ENCODE peak calls at places on chromosomes 6 and 20, in five cellular contexts. One of them, this sample, is unnamed.

GRCh38 chr20:16701296-16701695 is 28.5 kb upstream of the SNRPB2 start:
- DNase-seq in fibroblast of mammary gland: peak
- DNase-seq in upper lobe of right lung: no peak
- DNase-seq in AG04450: no peak
- DNase-seq in thoracic aorta: no peak
- DNase-seq in this sample: no peak

GRCh38 chr20:39576786-39577185 is 614.6 kb downstream of the DHX35 start:
- DNase-seq in thoracic aorta: no peak
- DNase-seq in AG04450: no peak
- DNase-seq in fibroblast of mammary gland: no peak
- DNase-seq in upper lobe of right lung: no peak
- DNase-seq in this sample: no peak

GRCh38 chr6:117547688-117548621 is 54.4 kb downstream of the GOPC start:
- DNase-seq in fibroblast of mammary gland: peak
- DNase-seq in AG04450: no peak
- DNase-seq in upper lobe of right lung: peak
- DNase-seq in thoracic aorta: peak
- DNase-seq in this sample: peak

GRCh38 chr6:93848011-93848620 is 428.8 kb upstream of the EPHA7 start:
- DNase-seq in upper lobe of right lung: no peak
- DNase-seq in AG04450: no peak
- DNase-seq in fibroblast of mammary gland: no peak
- DNase-seq in thoracic aorta: no peak
- DNase-seq in this sample: no peak

GRCh38 chr6:168009331-168009730 is 11.9 kb downstream of the KIF25 start:
- DNase-seq in thoracic aorta: no peak
- DNase-seq in fibroblast of mammary gland: no peak
- DNase-seq in upper lobe of right lung: no peak
- DNase-seq in AG04450: no peak
- DNase-seq in this sample: no peak

GRCh38 chr20:35776513-35777101 is 4.8 kb downstream of the PHF20 start:
- DNase-seq in upper lobe of right lung: no peak
- DNase-seq in thoracic aorta: no peak
- DNase-seq in AG04450: no peak
- DNase-seq in fibroblast of mammary gland: peak
- DNase-seq in this sample: peak

GRCh38 chr20:64253443-64253842 is 2.1 kb upstream of the PCMTD2 start:
- DNase-seq in thoracic aorta: no peak
- DNase-seq in fibroblast of mammary gland: no peak
- DNase-seq in AG04450: no peak
- DNase-seq in upper lobe of right lung: no peak
- DNase-seq in this sample: no peak

GRCh38 chr20:23270427-23270911 is 80.1 kb upstream of the NXT1 start:
- DNase-seq in AG04450: peak
- DNase-seq in thoracic aorta: peak
- DNase-seq in upper lobe of right lung: no peak
- DNase-seq in fibroblast of mammary gland: peak
- DNase-seq in this sample: peak

GRCh38 chr6:158322724-158323560 is 10.7 kb downstream of the TULP4 start:
- DNase-seq in upper lobe of right lung: no peak
- DNase-seq in fibroblast of mammary gland: peak
- DNase-seq in thoracic aorta: no peak
- DNase-seq in AG04450: no peak
- DNase-seq in this sample: peak

DNA sequence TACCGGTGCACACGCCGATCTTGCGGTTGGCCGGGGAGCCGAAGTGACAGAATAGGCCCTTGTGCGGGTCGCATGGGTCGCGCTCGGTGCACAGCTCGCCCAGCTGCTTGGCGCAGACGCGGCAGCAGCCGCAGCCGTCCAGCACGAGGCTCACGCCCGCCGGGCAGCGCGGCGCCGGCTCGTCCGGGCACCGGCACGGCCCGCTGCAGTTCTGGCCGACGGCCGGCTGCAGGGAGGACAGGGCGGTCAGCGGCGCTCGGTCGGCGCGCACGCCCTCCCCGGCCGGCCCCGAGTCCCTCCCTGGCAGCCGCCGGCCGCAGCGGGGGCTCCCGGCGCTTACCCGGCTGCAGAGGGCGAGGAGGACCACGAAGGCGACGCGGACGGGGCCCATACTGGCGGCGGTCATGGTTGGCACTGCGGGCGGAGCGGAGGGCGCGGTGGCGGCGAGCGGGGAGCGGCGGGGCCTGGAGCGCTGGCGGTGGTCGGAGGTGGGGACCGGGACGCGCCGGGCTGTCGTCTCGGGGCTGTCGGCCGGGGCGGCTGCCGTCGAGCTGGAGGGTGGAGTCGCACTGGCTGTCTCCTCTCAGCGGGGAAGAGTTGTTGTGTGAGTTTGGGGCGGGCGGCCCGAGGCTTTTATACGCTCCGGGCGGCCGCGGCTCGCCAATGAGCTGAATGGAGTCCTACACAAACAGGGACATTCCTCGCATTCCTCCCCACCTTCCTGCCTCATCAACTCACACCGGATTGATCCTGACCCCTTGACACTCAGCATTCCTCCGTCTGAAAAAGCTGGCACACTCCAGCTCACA is at the start of gene CCN2:
- DNase-seq in fibroblast of mammary gland: peak
- DNase-seq in upper lobe of right lung: peak
- DNase-seq in thoracic aorta: peak
- DNase-seq in AG04450: peak
- DNase-seq in this sample: peak
- TF ChIP-seq CTCF in fibroblast of mammary gland: no peak
- TF ChIP-seq CTCF in upper lobe of right lung: no peak
- TF ChIP-seq CTCF in thoracic aorta: no peak
- TF ChIP-seq CTCF in AG04450: no peak
- TF ChIP-seq CTCF in this sample: no peak

GRCh38 chr6:24743265-24743943 is 24.4 kb upstream of the C6orf62 start:
- DNase-seq in thoracic aorta: no peak
- DNase-seq in upper lobe of right lung: no peak
- DNase-seq in fibroblast of mammary gland: peak
- DNase-seq in AG04450: peak
- DNase-seq in this sample: peak
- H3K4me3 ChIP-seq in thoracic aorta: no peak
- H3K4me3 ChIP-seq in upper lobe of right lung: no peak
- H3K4me3 ChIP-seq in fibroblast of mammary gland: peak
- H3K4me3 ChIP-seq in AG04450: no peak
- H3K4me3 ChIP-seq in this sample: peak

DNA sequence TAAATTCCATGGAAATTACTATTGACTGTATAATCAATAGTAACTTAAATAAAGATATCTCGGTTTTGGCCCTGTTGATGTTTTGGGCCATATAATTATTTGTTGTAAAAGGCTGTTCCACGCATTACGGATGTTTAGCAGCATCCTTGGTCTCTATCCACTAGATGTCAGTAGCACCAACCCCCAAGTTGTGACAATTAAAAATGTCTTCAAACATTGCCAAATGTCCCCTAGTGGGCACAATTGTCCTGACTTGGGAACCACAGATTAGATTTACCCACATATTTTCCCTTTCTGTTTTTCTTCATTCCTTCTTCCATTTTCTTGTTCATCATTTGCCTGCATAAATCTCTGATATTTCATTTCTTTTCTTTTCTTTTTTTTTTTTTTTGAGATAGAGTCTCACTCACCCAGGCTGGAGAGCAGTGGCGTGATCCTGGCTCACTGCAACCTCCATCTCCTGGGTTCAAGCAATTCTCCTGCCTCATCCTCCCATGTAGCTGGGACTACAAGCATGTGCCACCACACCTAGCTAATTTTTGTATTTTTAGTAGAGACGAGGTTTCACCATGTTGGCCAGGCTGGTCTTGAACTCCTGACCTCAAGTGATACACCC is 13.6 kb upstream of the WFDC8 start:
- DNase-seq in upper lobe of right lung: no peak
- DNase-seq in AG04450: no peak
- DNase-seq in fibroblast of mammary gland: peak
- DNase-seq in thoracic aorta: no peak
- DNase-seq in this sample: peak
- TF ChIP-seq CTCF in upper lobe of right lung: peak
- TF ChIP-seq CTCF in AG04450: peak
- TF ChIP-seq CTCF in fibroblast of mammary gland: peak
- TF ChIP-seq CTCF in thoracic aorta: no peak
- TF ChIP-seq CTCF in this sample: peak

GRCh38 chr6:153172815-153173214 is 41.7 kb upstream of the RGS17 start:
- DNase-seq in thoracic aorta: no peak
- DNase-seq in upper lobe of right lung: no peak
- DNase-seq in AG04450: no peak
- DNase-seq in fibroblast of mammary gland: no peak
- DNase-seq in this sample: no peak

GRCh38 chr6:153167907-153168306 is 36.8 kb upstream of the RGS17 start:
- DNase-seq in AG04450: no peak
- DNase-seq in thoracic aorta: no peak
- DNase-seq in upper lobe of right lung: no peak
- DNase-seq in fibroblast of mammary gland: no peak
- DNase-seq in this sample: no peak

GRCh38 chr6:153167026-153167891 is 36.2 kb upstream of the RGS17 start:
- DNase-seq in fibroblast of mammary gland: peak
- DNase-seq in upper lobe of right lung: no peak
- DNase-seq in AG04450: peak
- DNase-seq in thoracic aorta: no peak
- DNase-seq in this sample: peak

DNA sequence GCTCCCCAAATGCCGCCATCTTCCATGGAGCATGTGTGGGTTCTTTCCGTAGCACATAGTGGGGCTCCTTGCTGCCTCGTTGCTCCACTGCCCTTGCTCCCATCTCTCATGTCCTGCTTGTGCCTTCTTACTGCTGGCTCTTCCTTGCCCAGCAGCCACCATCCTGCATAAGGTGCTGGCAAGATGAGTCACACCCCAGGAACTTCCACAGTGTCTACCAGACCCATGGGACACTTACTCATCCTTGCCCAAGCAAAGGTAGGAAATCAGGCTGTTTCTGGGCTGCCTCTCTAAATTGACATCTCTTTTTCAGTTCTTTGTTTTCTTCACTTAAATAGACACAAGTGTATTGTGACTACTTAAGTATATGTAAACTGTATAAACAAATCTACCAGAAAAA is 39.4 kb upstream of the RGS17 start:
- DNase-seq in thoracic aorta: no peak
- DNase-seq in AG04450: no peak
- DNase-seq in fibroblast of mammary gland: peak
- DNase-seq in upper lobe of right lung: no peak
- DNase-seq in this sample: peak
- H3K4me3 ChIP-seq in thoracic aorta: no peak
- H3K4me3 ChIP-seq in AG04450: no peak
- H3K4me3 ChIP-seq in fibroblast of mammary gland: no peak
- H3K4me3 ChIP-seq in upper lobe of right lung: no peak
- H3K4me3 ChIP-seq in this sample: no peak

DNA sequence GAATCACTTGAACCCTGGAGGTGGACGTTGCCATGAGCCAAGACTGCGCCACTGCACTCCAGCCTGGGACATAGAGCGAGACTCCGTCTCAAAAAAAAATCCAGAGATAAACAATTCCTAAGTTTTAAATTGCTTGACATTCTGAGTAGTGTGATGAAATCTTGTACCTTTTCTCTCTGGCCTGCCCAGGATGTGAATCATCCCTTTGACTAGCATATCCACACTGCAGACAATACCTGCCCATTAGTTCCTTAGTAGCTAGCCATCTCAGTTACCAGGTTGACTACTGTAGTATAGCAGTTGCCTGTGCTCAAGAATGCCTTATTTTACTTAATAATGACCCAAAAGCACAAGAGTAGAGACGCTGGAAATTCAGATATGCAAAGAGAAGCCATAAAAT is 2.8 kb downstream of the ZFP57 start:
- DNase-seq in upper lobe of right lung: no peak
- DNase-seq in fibroblast of mammary gland: no peak
- DNase-seq in AG04450: no peak
- DNase-seq in thoracic aorta: no peak
- DNase-seq in this sample: no peak
- TF ChIP-seq CTCF in upper lobe of right lung: no peak
- TF ChIP-seq CTCF in fibroblast of mammary gland: no peak
- TF ChIP-seq CTCF in AG04450: no peak
- TF ChIP-seq CTCF in thoracic aorta: no peak
- TF ChIP-seq CTCF in this sample: no peak

This sample was measured in foreskin fibroblast.